ENCODE peak calls at places on chromosomes 7 and 10, in eight cellular contexts. One of them, this sample, is unnamed.
A peak's percentile ranks its signal among the peaks of the same experiment; 100 is the strongest.

GRCh38 chr10:22058195-22058594 is 54.7 kb upstream of the DNAJC1 start:
- DNase-seq in iPS DF 6.9: no peak
- DNase-seq in A549: no peak
- DNase-seq in neural progenitor cell: no peak
- DNase-seq in K562: no peak
- DNase-seq in ovary: no peak
- DNase-seq in Peyer's patch: no peak
- DNase-seq in OCI-LY7: no peak
- DNase-seq in this sample: no peak

GRCh38 chr10:128242641-128243040 is 116.4 kb upstream of the MKI67 start:
- DNase-seq in Peyer's patch: no peak
- DNase-seq in OCI-LY7: no peak
- DNase-seq in iPS DF 6.9: no peak
- DNase-seq in ovary: no peak
- DNase-seq in A549: peak; percentile 11
- DNase-seq in neural progenitor cell: no peak
- DNase-seq in K562: peak; percentile 24
- DNase-seq in this sample: peak; percentile 60

GRCh38 chr10:89637108-89637507 is 7.9 kb downstream of the PANK1 start:
- DNase-seq in A549: no peak
- DNase-seq in OCI-LY7: no peak
- DNase-seq in Peyer's patch: no peak
- DNase-seq in K562: no peak
- DNase-seq in neural progenitor cell: no peak
- DNase-seq in ovary: no peak
- DNase-seq in iPS DF 6.9: no peak
- DNase-seq in this sample: no peak

GRCh38 chr10:48491422-48492139 is 113.3 kb downstream of the ARHGAP22 start:
- DNase-seq in Peyer's patch: no peak
- DNase-seq in ovary: no peak
- DNase-seq in OCI-LY7: no peak
- DNase-seq in A549: no peak
- DNase-seq in iPS DF 6.9: no peak
- DNase-seq in K562: no peak
- DNase-seq in neural progenitor cell: no peak
- DNase-seq in this sample: no peak

GRCh38 chr7:88001744-88002530 is 67.9 kb downstream of the ADAM22 start:
- DNase-seq in OCI-LY7: no peak
- DNase-seq in iPS DF 6.9: no peak
- DNase-seq in neural progenitor cell: no peak
- DNase-seq in A549: no peak
- DNase-seq in ovary: no peak
- DNase-seq in K562: no peak
- DNase-seq in Peyer's patch: no peak
- DNase-seq in this sample: no peak

GRCh38 chr10:2898509-2898860 is 168.9 kb upstream of the PFKP start:
- DNase-seq in Peyer's patch: no peak
- DNase-seq in iPS DF 6.9: no peak
- DNase-seq in K562: no peak
- DNase-seq in A549: no peak
- DNase-seq in OCI-LY7: no peak
- DNase-seq in neural progenitor cell: no peak
- DNase-seq in ovary: no peak
- DNase-seq in this sample: no peak

GRCh38 chr7:151756866-151757265 is 120.0 kb downstream of the PRKAG2 start:
- DNase-seq in iPS DF 6.9: no peak
- DNase-seq in OCI-LY7: no peak
- DNase-seq in ovary: no peak
- DNase-seq in A549: no peak
- DNase-seq in neural progenitor cell: no peak
- DNase-seq in Peyer's patch: no peak
- DNase-seq in K562: no peak
- DNase-seq in this sample: no peak

GRCh38 chr7:76300210-76300731 is 2.2 kb upstream of the HSPB1 start:
- DNase-seq in A549: peak; percentile 91
- DNase-seq in iPS DF 6.9: no peak
- DNase-seq in K562: no peak
- DNase-seq in neural progenitor cell: no peak
- DNase-seq in ovary: no peak
- DNase-seq in OCI-LY7: no peak
- DNase-seq in Peyer's patch: peak; percentile 54
- DNase-seq in this sample: no peak

GRCh38 chr10:14453593-14453992 is 122.9 kb upstream of the FRMD4A start:
- DNase-seq in OCI-LY7: no peak
- DNase-seq in K562: no peak
- DNase-seq in Peyer's patch: no peak
- DNase-seq in A549: no peak
- DNase-seq in neural progenitor cell: no peak
- DNase-seq in iPS DF 6.9: no peak
- DNase-seq in ovary: no peak
- DNase-seq in this sample: no peak

GRCh38 chr7:37757563-37757962 is 74.0 kb downstream of the GPR141 start:
- DNase-seq in neural progenitor cell: no peak
- DNase-seq in ovary: no peak
- DNase-seq in A549: no peak
- DNase-seq in iPS DF 6.9: no peak
- DNase-seq in OCI-LY7: no peak
- DNase-seq in K562: no peak
- DNase-seq in Peyer's patch: no peak
- DNase-seq in this sample: no peak

GRCh38 chr10:99827906-99828305 is 45.5 kb downstream of the ABCC2 start:
- DNase-seq in K562: no peak
- DNase-seq in OCI-LY7: no peak
- DNase-seq in neural progenitor cell: no peak
- DNase-seq in iPS DF 6.9: no peak
- DNase-seq in A549: no peak
- DNase-seq in Peyer's patch: no peak
- DNase-seq in ovary: no peak
- DNase-seq in this sample: no peak

GRCh38 chr7:99125505-99125865 is 18.4 kb downstream of the SMURF1 start:
- DNase-seq in A549: no peak
- DNase-seq in iPS DF 6.9: no peak
- DNase-seq in K562: no peak
- DNase-seq in neural progenitor cell: no peak
- DNase-seq in ovary: no peak
- DNase-seq in Peyer's patch: no peak
- DNase-seq in OCI-LY7: no peak
- DNase-seq in this sample: no peak

GRCh38 chr10:89332718-89333281 is 5.0 kb downstream of the IFIT3 start:
- DNase-seq in A549: no peak
- DNase-seq in Peyer's patch: no peak
- DNase-seq in K562: no peak
- DNase-seq in iPS DF 6.9: no peak
- DNase-seq in OCI-LY7: peak; percentile 16
- DNase-seq in neural progenitor cell: no peak
- DNase-seq in ovary: no peak
- DNase-seq in this sample: no peak

GRCh38 chr10:55410415-55410885 is 609.4 kb upstream of the PCDH15 start:
- DNase-seq in neural progenitor cell: peak; percentile 92
- DNase-seq in K562: no peak
- DNase-seq in iPS DF 6.9: no peak
- DNase-seq in ovary: no peak
- DNase-seq in A549: no peak
- DNase-seq in OCI-LY7: no peak
- DNase-seq in Peyer's patch: no peak
- DNase-seq in this sample: no peak

GRCh38 chr10:35224045-35224740 is 97.5 kb downstream of the CREM start:
- DNase-seq in OCI-LY7: no peak
- DNase-seq in ovary: no peak
- DNase-seq in neural progenitor cell: no peak
- DNase-seq in Peyer's patch: no peak
- DNase-seq in iPS DF 6.9: no peak
- DNase-seq in K562: no peak
- DNase-seq in A549: no peak
- DNase-seq in this sample: no peak

GRCh38 chr10:79610601-79611191 is at the start of gene SFTPA1:
- DNase-seq in A549: no peak
- DNase-seq in K562: no peak
- DNase-seq in iPS DF 6.9: no peak
- DNase-seq in OCI-LY7: peak; percentile 55
- DNase-seq in Peyer's patch: no peak
- DNase-seq in neural progenitor cell: peak; percentile 4
- DNase-seq in ovary: no peak
- DNase-seq in this sample: no peak

DNA sequence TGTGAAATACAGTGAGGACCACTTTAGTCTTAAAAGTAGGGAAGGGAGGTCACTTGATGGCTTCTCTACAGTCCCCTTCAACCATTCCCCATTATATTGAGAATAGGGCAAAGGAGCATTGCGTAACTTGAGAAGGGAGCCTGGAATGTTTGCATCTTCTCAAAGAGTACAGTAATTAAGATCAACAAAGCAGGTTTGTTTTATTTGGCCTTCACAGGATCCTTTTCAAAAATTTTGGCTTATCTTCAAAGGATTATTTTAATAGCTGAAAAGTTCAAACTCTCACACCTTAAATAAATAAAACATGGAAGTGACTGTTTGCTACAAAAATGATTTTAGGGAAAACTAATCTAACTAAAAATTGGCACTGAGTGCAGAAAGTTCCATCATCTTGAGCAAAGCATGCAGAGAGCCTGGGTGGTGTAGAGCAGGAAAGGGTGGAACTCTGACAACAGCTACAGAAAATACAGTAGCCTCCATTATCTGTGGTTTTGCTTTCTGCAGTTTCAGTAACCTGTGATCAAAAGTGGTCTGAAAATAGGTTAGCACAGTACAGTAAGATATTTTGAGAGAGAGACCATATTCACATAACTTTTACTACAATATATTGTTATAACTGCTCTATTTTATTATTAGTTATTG is 214.0 kb downstream of the MDFIC start:
- DNase-seq in A549: no peak
- DNase-seq in K562: no peak
- DNase-seq in iPS DF 6.9: no peak
- DNase-seq in OCI-LY7: no peak
- DNase-seq in ovary: no peak
- DNase-seq in neural progenitor cell: peak; percentile 22
- DNase-seq in Peyer's patch: no peak
- DNase-seq in this sample: no peak
- H3K27ac ChIP-seq in A549: no peak overlapping the region
- H3K27ac ChIP-seq in K562: no peak overlapping the region
- H3K27ac ChIP-seq in iPS DF 6.9: no peak overlapping the region
- H3K27ac ChIP-seq in OCI-LY7: no peak overlapping the region
- H3K27ac ChIP-seq in ovary: no peak overlapping the region
- H3K27ac ChIP-seq in neural progenitor cell: no peak overlapping the region
- H3K27ac ChIP-seq in Peyer's patch: no peak overlapping the region
- H3K27ac ChIP-seq in this sample: no peak overlapping the region

GRCh38 chr7:111094387-111094786 is 3.5 kb downstream of the LRRN3 start:
- DNase-seq in K562: no peak
- DNase-seq in OCI-LY7: no peak
- DNase-seq in ovary: no peak
- DNase-seq in Peyer's patch: no peak
- DNase-seq in iPS DF 6.9: no peak
- DNase-seq in neural progenitor cell: no peak
- DNase-seq in A549: no peak
- DNase-seq in this sample: no peak

GRCh38 chr7:111090834-111091233 is at the start of gene LRRN3:
- DNase-seq in ovary: peak; percentile 12
- DNase-seq in neural progenitor cell: peak; percentile 25
- DNase-seq in iPS DF 6.9: no peak
- DNase-seq in K562: peak; percentile 17
- DNase-seq in OCI-LY7: no peak
- DNase-seq in A549: no peak
- DNase-seq in Peyer's patch: no peak
- DNase-seq in this sample: no peak

GRCh38 chr7:111089822-111090426 is 1.0 kb upstream of the LRRN3 start:
- DNase-seq in OCI-LY7: peak; percentile 44
- DNase-seq in neural progenitor cell: peak; percentile 49
- DNase-seq in K562: peak; percentile 66
- DNase-seq in ovary: no peak
- DNase-seq in A549: peak; percentile 55
- DNase-seq in Peyer's patch: no peak
- DNase-seq in iPS DF 6.9: peak; percentile 16
- DNase-seq in this sample: no peak

GRCh38 chr7:111092406-111093160 is 1.7 kb downstream of the LRRN3 start:
- DNase-seq in A549: no peak
- DNase-seq in Peyer's patch: no peak
- DNase-seq in neural progenitor cell: no peak
- DNase-seq in iPS DF 6.9: no peak
- DNase-seq in K562: no peak
- DNase-seq in OCI-LY7: no peak
- DNase-seq in ovary: no peak
- DNase-seq in this sample: no peak

GRCh38 chr7:111091623-111092370 is 870 bp downstream of the LRRN3 start:
- DNase-seq in K562: no peak
- DNase-seq in ovary: no peak
- DNase-seq in Peyer's patch: no peak
- DNase-seq in iPS DF 6.9: no peak
- DNase-seq in neural progenitor cell: peak; percentile 79
- DNase-seq in OCI-LY7: no peak
- DNase-seq in A549: no peak
- DNase-seq in this sample: no peak
- H3K4me3 ChIP-seq in K562: no peak overlapping the region
- H3K4me3 ChIP-seq in ovary: peak overlapping the region; percentile 23
- H3K4me3 ChIP-seq in Peyer's patch: peak overlapping the region; percentile 12
- H3K4me3 ChIP-seq in iPS DF 6.9: no peak overlapping the region
- H3K4me3 ChIP-seq in neural progenitor cell: peak overlapping the region; percentile 28
- H3K4me3 ChIP-seq in OCI-LY7: no peak overlapping the region
- H3K4me3 ChIP-seq in A549: no peak overlapping the region
- H3K4me3 ChIP-seq in this sample: no peak overlapping the region

DNA sequence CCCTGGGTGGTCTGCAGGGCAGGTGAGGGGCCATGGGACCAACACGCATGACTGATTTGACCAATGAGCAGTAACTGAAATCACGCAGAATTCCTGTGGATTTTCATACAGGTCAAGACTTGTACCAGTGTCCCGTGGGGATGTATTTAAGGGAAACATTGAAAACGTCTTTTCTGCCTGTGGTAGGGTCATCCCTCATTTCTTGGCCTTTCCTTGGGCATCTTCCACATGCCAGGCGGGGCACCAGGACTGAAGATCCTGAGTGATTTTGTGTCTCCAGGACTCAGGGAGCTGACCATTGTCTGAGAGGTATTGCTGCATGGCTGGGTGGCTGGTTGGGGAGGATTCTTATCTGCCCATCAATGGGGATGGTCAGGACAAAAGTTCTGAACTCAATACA is 289.0 kb downstream of the GLRX3 start:
- DNase-seq in Peyer's patch: no peak
- DNase-seq in OCI-LY7: no peak
- DNase-seq in A549: no peak
- DNase-seq in K562: no peak
- DNase-seq in iPS DF 6.9: no peak
- DNase-seq in neural progenitor cell: no peak
- DNase-seq in ovary: no peak
- DNase-seq in this sample: no peak
- H3K9me3 ChIP-seq in Peyer's patch: no peaks in the 10 kb centered on the region
- H3K9me3 ChIP-seq in OCI-LY7: no peaks in the 10 kb centered on the region
- H3K9me3 ChIP-seq in A549: no peaks in the 10 kb centered on the region
- H3K9me3 ChIP-seq in K562: no peaks in the 10 kb centered on the region
- H3K9me3 ChIP-seq in iPS DF 6.9: peaks cover 48% of the 10 kb centered on the region
- H3K9me3 ChIP-seq in neural progenitor cell: no peaks in the 10 kb centered on the region
- H3K9me3 ChIP-seq in ovary: no peaks in the 10 kb centered on the region
- H3K9me3 ChIP-seq in this sample: no peaks in the 10 kb centered on the region

DNA sequence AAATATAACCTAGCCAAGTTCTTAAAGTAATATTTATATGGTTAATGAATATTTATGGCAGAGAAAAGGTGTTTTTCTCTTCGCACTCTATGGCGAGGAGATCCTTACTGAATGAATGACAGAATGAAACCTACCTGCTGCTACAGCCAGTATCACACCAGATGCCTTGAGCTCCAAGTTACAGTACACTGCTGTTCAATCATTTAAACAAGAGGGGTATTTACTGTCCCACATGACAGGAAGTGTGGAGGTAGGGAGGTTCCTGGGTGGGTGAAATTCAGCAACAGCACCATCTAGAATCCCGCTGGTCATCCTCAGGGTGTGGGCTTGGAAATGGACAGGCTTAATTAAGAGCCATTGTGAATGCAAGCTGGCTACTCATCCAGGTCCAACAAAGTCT is 14.8 kb downstream of the CYTH3 start:
- DNase-seq in A549: no peak
- DNase-seq in ovary: no peak
- DNase-seq in Peyer's patch: no peak
- DNase-seq in OCI-LY7: no peak
- DNase-seq in K562: no peak
- DNase-seq in iPS DF 6.9: no peak
- DNase-seq in neural progenitor cell: no peak
- DNase-seq in this sample: no peak
- H3K27ac ChIP-seq in A549: no peak overlapping the region
- H3K27ac ChIP-seq in ovary: no peak overlapping the region
- H3K27ac ChIP-seq in Peyer's patch: peak overlapping the region; percentile 44
- H3K27ac ChIP-seq in OCI-LY7: no peak overlapping the region
- H3K27ac ChIP-seq in K562: no peak overlapping the region
- H3K27ac ChIP-seq in iPS DF 6.9: no peak overlapping the region
- H3K27ac ChIP-seq in neural progenitor cell: no peak overlapping the region
- H3K27ac ChIP-seq in this sample: no peak overlapping the region